ENCODE peak calls at places on chromosomes 12 and 14, in seven cellular contexts. A is ELF-1; K is CD4-positive, alpha-beta memory T cell; F is stimulated activated CD4-positive, alpha-beta T cell treated with anti-CD3 and anti-CD28 coated beads, TNF-alpha, amount 100 ng/mL, for 24 hours; N is left colon; V is body of pancreas; B is keratinocyte. U is an unnamed sample.

GRCh38 chr14:89391123-89391522 is 25.9 kb downstream of the FOXN3 start:
- DNase-seq in A (no peak), K (no peak), F (no peak), N (no peak), V (no peak), B (no peak), U (no peak)

GRCh38 chr14:104387385-104388010 is 192.1 kb upstream of the C14orf180 start:
- DNase-seq in A (no peak), K (no peak), F (no peak), N (peak), V (peak), B (no peak), U (no peak)

GRCh38 chr12:94560416-94561221 is 89.7 kb downstream of the TMCC3 start:
- DNase-seq in A (peak), K (no peak), F (peak), N (peak), V (no peak), B (peak), U (peak)

GRCh38 chr14:85319998-85320397 is 209.9 kb upstream of the FLRT2 start:
- DNase-seq in A (no peak), K (no peak), F (no peak), N (no peak), V (no peak), B (no peak), U (no peak)

GRCh38 chr14:77007975-77008421 is 20.5 kb downstream of the IRF2BPL start:
- DNase-seq in A (peak), K (no peak), F (no peak), N (peak), V (peak), B (no peak), U (no peak)

GRCh38 chr14:91277546-91278382 is 33.3 kb upstream of the GPR68 start:
- DNase-seq in A (no peak), K (no peak), F (no peak), N (no peak), V (no peak), B (no peak), U (no peak)

GRCh38 chr12:68495666-68496065 is 115.0 kb upstream of the RAP1B start:
- DNase-seq in A (no peak), K (no peak), F (no peak), N (no peak), V (no peak), B (no peak), U (no peak)

GRCh38 chr12:124321556-124322270 is 26.8 kb downstream of the RFLNA start:
- DNase-seq in A (no peak), K (no peak), F (no peak), N (no peak), V (no peak), B (no peak), U (no peak)

GRCh38 chr12:100668939-100669536 is 95.6 kb downstream of the GAS2L3 start:
- DNase-seq in A (peak), K (no peak), F (peak), N (peak), V (peak), B (peak), U (peak)

GRCh38 chr12:75177997-75178396 is 31.6 kb downstream of the KCNC2 start:
- DNase-seq in A (no peak), K (no peak), F (no peak), N (no peak), V (no peak), B (peak), U (no peak)

GRCh38 chr14:89219056-89219455 is 198.0 kb downstream of the FOXN3 start:
- DNase-seq in A (no peak), K (no peak), F (no peak), N (no peak), V (no peak), B (no peak), U (no peak)

GRCh38 chr12:114628199-114628598 is 55.8 kb downstream of the TBX3 start:
- DNase-seq in A (peak), K (no peak), F (no peak), N (no peak), V (no peak), B (peak), U (peak)

GRCh38 chr12:41242613-41243012 is 54.5 kb downstream of the PDZRN4 start:
- DNase-seq in A (no peak), K (no peak), F (no peak), N (no peak), V (no peak), B (no peak), U (no peak)

GRCh38 chr12:3700861-3701260 is 52.0 kb downstream of the CRACR2A start:
- DNase-seq in A (no peak), K (no peak), F (no peak), N (no peak), V (no peak), B (no peak), U (no peak)

GRCh38 chr12:108611884-108612415 is 14.1 kb upstream of the TMEM119 start:
- DNase-seq in A (peak), K (peak), F (peak), N (no peak), V (no peak), B (peak), U (no peak)

GRCh38 chr12:67693895-67694294 is 45.4 kb downstream of the DYRK2 start:
- DNase-seq in A (no peak), K (no peak), F (no peak), N (no peak), V (no peak), B (no peak), U (no peak)

GRCh38 chr14:39107624-39108023 is 4.6 kb upstream of the SEC23A start:
- DNase-seq in A (no peak), K (peak), F (no peak), N (no peak), V (no peak), B (no peak), U (no peak)

GRCh38 chr12:122022393-122023338 is 982 bp downstream of the BCL7A start:
- DNase-seq in A (no peak), K (peak), F (peak), N (no peak), V (peak), B (no peak), U (no peak)

GRCh38 chr14:68784995-68785816 is 7.7 kb downstream of the ZFP36L1 start:
- DNase-seq in A (no peak), K (no peak), F (no peak), N (no peak), V (peak), B (no peak), U (no peak)

GRCh38 chr14:21087294-21088091 is 11.0 kb downstream of the ZNF219 start:
- DNase-seq in A (peak), K (peak), F (no peak), N (no peak), V (no peak), B (no peak), U (peak)

GRCh38 chr12:111355181-111355925 is 13.5 kb downstream of the PHETA1 start:
- DNase-seq in A (no peak), K (no peak), F (no peak), N (no peak), V (no peak), B (no peak), U (no peak)

GRCh38 chr14:73339846-73340565 is 102.7 kb downstream of the PAPLN start:
- DNase-seq in A (peak), K (no peak), F (no peak), N (no peak), V (no peak), B (no peak), U (no peak)

GRCh38 chr14:102683399-102684275 is 91.2 kb downstream of the RCOR1 start:
- DNase-seq in A (peak), K (no peak), F (no peak), N (peak), V (peak), B (no peak), U (no peak)

GRCh38 chr14:33081259-33081658 is 142.6 kb downstream of the NPAS3 start:
- DNase-seq in A (no peak), K (no peak), F (no peak), N (no peak), V (no peak), B (no peak), U (no peak)

GRCh38 chr14:21385170-21385904 is 1.5 kb upstream of the SUPT16H start:
- DNase-seq in A (peak), K (no peak), F (no peak), N (no peak), V (no peak), B (no peak), U (peak)

GRCh38 chr12:131510431-131510830 is 200.5 kb upstream of the SFSWAP start:
- DNase-seq in A (no peak), K (no peak), F (no peak), N (no peak), V (no peak), B (no peak), U (peak)

GRCh38 chr12:106760184-106760531 is 14.3 kb upstream of the RIC8B start:
- DNase-seq in A (peak), K (peak), F (no peak), N (no peak), V (no peak), B (no peak), U (no peak)

GRCh38 chr12:13203028-13203922 is 6.7 kb downstream of the EMP1 start:
- DNase-seq in A (peak), K (no peak), F (no peak), N (no peak), V (no peak), B (no peak), U (peak)

GRCh38 chr14:91415794-91416743 is 1.6 kb downstream of the CCDC88C start:
- DNase-seq in A (no peak), K (peak), F (peak), N (peak), V (no peak), B (no peak), U (no peak)

GRCh38 chr14:61320806-61321384 is 484 bp upstream of the PRKCH start:
- DNase-seq in A (no peak), K (no peak), F (no peak), N (no peak), V (no peak), B (no peak), U (no peak)

GRCh38 chr14:68016243-68016914 is 196.8 kb downstream of the RAD51B start:
- DNase-seq in A (no peak), K (no peak), F (no peak), N (no peak), V (no peak), B (no peak), U (no peak)

GRCh38 chr12:64682572-64683277 is 72.4 kb downstream of the RASSF3 start:
- DNase-seq in A (peak), K (no peak), F (no peak), N (peak), V (no peak), B (no peak), U (no peak)